ENCODE peak calls at places on chromosomes 4 and X, in seven cellular contexts. C, S, W, Y, K, F and J are unnamed samples.

GRCh38 chrX:41542151-41542935 is 95.2 kb downstream of the NYX start:
- DNase-seq in C (no peak), S (no peak), W (no peak), Y (no peak), K (peak; percentile 42), F (peak; percentile 20), J (no peak)

GRCh38 chrX:133689997-133690599 is 274.8 kb upstream of the GPC4 start:
- DNase-seq in C (no peak), S (no peak), W (no peak), Y (no peak), K (no peak), F (no peak), J (no peak)

GRCh38 chrX:18931972-18932371 is 51.9 kb downstream of the PHKA2 start:
- DNase-seq in C (peak; percentile 8), S (no peak), W (peak; percentile 76), Y (peak; percentile 30), K (peak; percentile 49), F (peak; percentile 30), J (peak; percentile 34)

GRCh38 chrX:12814434-12814833 is 23.2 kb downstream of the PRPS2 start:
- DNase-seq in C (peak; percentile 60), S (peak; percentile 37), W (peak; percentile 83), Y (peak; percentile 64), K (peak; percentile 71), F (peak; percentile 62), J (peak; percentile 33)

GRCh38 chrX:102624105-102624504 is 24.8 kb downstream of the ARMCX5 start:
- DNase-seq in C (no peak), S (no peak), W (no peak), Y (peak; percentile 46), K (no peak), F (no peak), J (peak; percentile 63)

GRCh38 chrX:39944416-39944815 is 153.3 kb downstream of the BCOR start:
- DNase-seq in C (no peak), S (no peak), W (no peak), Y (peak; percentile 0), K (no peak), F (no peak), J (no peak)

GRCh38 chrX:81377329-81377728 is 175.4 kb downstream of the SH3BGRL start:
- DNase-seq in C (peak; percentile 33), S (peak; percentile 2), W (peak; percentile 77), Y (peak; percentile 24), K (peak; percentile 58), F (peak; percentile 27), J (no peak)

GRCh38 chr4:96874657-96875056 is 1034.8 kb downstream of the PDHA2 start:
- DNase-seq in C (no peak), S (no peak), W (no peak), Y (no peak), K (no peak), F (no peak), J (no peak)

GRCh38 chr4:110532901-110533589 is 57.1 kb downstream of the ENPEP start:
- DNase-seq in C (no peak), S (no peak), W (no peak), Y (no peak), K (no peak), F (no peak), J (no peak)

GRCh38 chr4:169251291-169252235 is 19.2 kb downstream of the SH3RF1 start:
- DNase-seq in C (no peak), S (no peak), W (no peak), Y (peak; percentile 85), K (peak; percentile 60), F (no peak), J (peak; percentile 33)

GRCh38 chr4:33649015-33649414 is 2595.3 kb downstream of the ARAP2 start:
- DNase-seq in C (no peak), S (no peak), W (no peak), Y (no peak), K (peak; percentile 73), F (peak; percentile 5), J (no peak)

GRCh38 chrX:48467331-48467761 is 2.7 kb downstream of the SLC38A5 start:
- DNase-seq in C (no peak), S (no peak), W (peak; percentile 14), Y (no peak), K (no peak), F (no peak), J (no peak)

GRCh38 chrX:153690466-153690865 is 2.7 kb downstream of the SLC6A8 start:
- DNase-seq in C (no peak), S (no peak), W (no peak), Y (no peak), K (no peak), F (no peak), J (no peak)

GRCh38 chrX:105752334-105752733 is 70.0 kb upstream of the NRK start:
- DNase-seq in C (peak; percentile 24), S (no peak), W (no peak), Y (no peak), K (no peak), F (no peak), J (no peak)

GRCh38 chrX:46758163-46758955 is 559 bp downstream of the SLC9A7 start:
- DNase-seq in C (no peak), S (peak; percentile 14), W (no peak), Y (no peak), K (no peak), F (peak; percentile 10), J (no peak)

GRCh38 chrX:15056044-15056443 is 182.8 kb downstream of the MOSPD2 start:
- DNase-seq in C (no peak), S (no peak), W (no peak), Y (no peak), K (no peak), F (peak; percentile 10), J (no peak)

GRCh38 chr4:185143596-185143969 is 517 bp downstream of the SLC25A4 start:
- DNase-seq in C (peak; percentile 48), S (no peak), W (peak; percentile 67), Y (peak; percentile 25), K (no peak), F (peak; percentile 17), J (peak; percentile 23)

GRCh38 chr4:88981993-88982392 is 75.0 kb downstream of the FAM13A start:
- DNase-seq in C (no peak), S (no peak), W (no peak), Y (no peak), K (no peak), F (no peak), J (no peak)

GRCh38 chr4:52197351-52197750 is 146.2 kb downstream of the SPATA18 start:
- DNase-seq in C (no peak), S (no peak), W (no peak), Y (no peak), K (no peak), F (no peak), J (no peak)

GRCh38 chr4:124334119-124334518 is 378.4 kb downstream of the ANKRD50 start:
- DNase-seq in C (peak; percentile 57), S (no peak), W (peak; percentile 77), Y (peak; percentile 70), K (peak; percentile 96), F (peak; percentile 89), J (peak; percentile 39)

GRCh38 chrX:115892056-115892708 is 278.4 kb upstream of the AGTR2 start:
- DNase-seq in C (no peak), S (peak; percentile 1), W (no peak), Y (peak; percentile 17), K (no peak), F (no peak), J (no peak)

GRCh38 chrX:140572724-140573123 is 67.9 kb upstream of the SOX3 start:
- DNase-seq in C (peak; percentile 49), S (peak; percentile 6), W (peak; percentile 80), Y (peak; percentile 32), K (peak; percentile 15), F (peak; percentile 34), J (peak; percentile 31)

GRCh38 chr4:76546282-76547166 is 111.5 kb downstream of the SHROOM3 start:
- DNase-seq in C (no peak), S (no peak), W (no peak), Y (no peak), K (peak; percentile 90), F (peak; percentile 86), J (no peak)

GRCh38 chr4:94508256-94508655 is 56.5 kb downstream of the PDLIM5 start:
- DNase-seq in C (no peak), S (no peak), W (no peak), Y (no peak), K (peak; percentile 25), F (peak; percentile 21), J (no peak)

GRCh38 chr4:149754526-149754925 is 61.1 kb downstream of the IQCM start:
- DNase-seq in C (no peak), S (no peak), W (no peak), Y (no peak), K (peak; percentile 47), F (peak; percentile 70), J (no peak)

GRCh38 chr4:121185960-121186359 is 21.8 kb upstream of the TNIP3 start:
- DNase-seq in C (no peak), S (no peak), W (peak; percentile 65), Y (no peak), K (no peak), F (no peak), J (no peak)

GRCh38 chr4:151854731-151855130 is 93.9 kb upstream of the GATB start:
- DNase-seq in C (no peak), S (no peak), W (no peak), Y (no peak), K (peak; percentile 44), F (peak; percentile 30), J (no peak)

GRCh38 chr4:147096667-147097604 is 151.3 kb upstream of the TTC29 start:
- DNase-seq in C (peak; percentile 57), S (peak; percentile 24), W (peak; percentile 78), Y (peak; percentile 82), K (peak; percentile 87), F (peak; percentile 69), J (peak; percentile 63)

GRCh38 chr4:139975830-139976272 is 178.1 kb downstream of the MAML3 start:
- DNase-seq in C (no peak), S (no peak), W (no peak), Y (peak; percentile 71), K (peak; percentile 70), F (peak; percentile 56), J (no peak)

GRCh38 chr4:138222041-138222440 is 20.1 kb downstream of the SLC7A11 start:
- DNase-seq in C (no peak), S (no peak), W (no peak), Y (no peak), K (peak; percentile 87), F (peak; percentile 93), J (no peak)

GRCh38 chr4:187478292-187479205 is 517.0 kb upstream of the ZFP42 start:
- DNase-seq in C (no peak), S (no peak), W (no peak), Y (no peak), K (peak; percentile 65), F (peak; percentile 95), J (no peak)

GRCh38 chr4:109022941-109023340 is 260.1 kb upstream of the ETNPPL start:
- DNase-seq in C (no peak), S (no peak), W (no peak), Y (no peak), K (no peak), F (peak; percentile 15), J (no peak)

GRCh38 chr4:169492436-169493163 is 119.8 kb downstream of the NEK1 start:
- DNase-seq in C (peak; percentile 43), S (peak; percentile 31), W (peak; percentile 67), Y (no peak), K (peak; percentile 71), F (peak; percentile 44), J (no peak)

GRCh38 chr4:115219315-115219840 is 106.0 kb upstream of the NDST4 start:
- DNase-seq in C (no peak), S (no peak), W (no peak), Y (no peak), K (no peak), F (no peak), J (no peak)

GRCh38 chr4:13851541-13851940 is 224.0 kb upstream of the BOD1L1 start:
- DNase-seq in C (no peak), S (no peak), W (no peak), Y (no peak), K (no peak), F (no peak), J (no peak)

GRCh38 chr4:80101086-80101767 is 28.2 kb upstream of the ANTXR2 start:
- DNase-seq in C (no peak), S (no peak), W (no peak), Y (no peak), K (no peak), F (no peak), J (no peak)

GRCh38 chr4:136241221-136241986 is 1290.9 kb downstream of the PCDH18 start:
- DNase-seq in C (no peak), S (no peak), W (no peak), Y (no peak), K (no peak), F (no peak), J (no peak)